ENCODE peak calls at places on chromosome 13, in four cellular contexts. J is NB4, H is mucosa of descending colon, N is IMR-90. M is an unnamed sample.

GRCh38 chr13:70623260-70623659 is 515.0 kb upstream of the KLHL1 start:
- DNase-seq in J (peak), H (no peak), N (peak), M (peak)

GRCh38 chr13:32125746-32126145 is 94.2 kb downstream of the FRY start:
- DNase-seq in J (peak), H (no peak), N (no peak), M (no peak)

GRCh38 chr13:63304497-63304896 is 1888.8 kb upstream of the PCDH20 start:
- DNase-seq in J (peak), H (no peak), N (no peak), M (no peak)

GRCh38 chr13:72186730-72187422 is 319.9 kb upstream of the DACH1 start:
- DNase-seq in J (no peak), H (no peak), N (no peak), M (no peak)

GRCh38 chr13:51524846-51525566 is 59.3 kb upstream of the WDFY2 start:
- DNase-seq in J (no peak), H (no peak), N (peak), M (peak)

GRCh38 chr13:108947551-108948030 is 318.2 kb downstream of the MYO16 start:
- DNase-seq in J (no peak), H (no peak), N (peak), M (peak)

GRCh38 chr13:44191504-44192171 is 182.0 kb upstream of the SERP2 start:
- DNase-seq in J (peak), H (no peak), N (peak), M (peak)

GRCh38 chr13:44117351-44117750 is 237.6 kb downstream of the LACC1 start:
- DNase-seq in J (peak), H (no peak), N (peak), M (peak)

GRCh38 chr13:48583859-48584311 is 51.0 kb upstream of the RCBTB2 start:
- DNase-seq in J (no peak), H (no peak), N (no peak), M (no peak)

GRCh38 chr13:59360916-59361315 is 802.8 kb downstream of the DIAPH3 start:
- DNase-seq in J (no peak), H (no peak), N (no peak), M (no peak)

GRCh38 chr13:93847162-93847561 is 620.6 kb downstream of the GPC6 start:
- DNase-seq in J (peak), H (no peak), N (peak), M (peak)

GRCh38 chr13:99307247-99307646 is at the start of gene GPR183:
- DNase-seq in J (peak), H (no peak), N (peak), M (peak)

GRCh38 chr13:40666905-40667621 is 622 bp upstream of the FOXO1 start:
- DNase-seq in J (peak), H (peak), N (no peak), M (no peak)

GRCh38 chr13:78228940-78229339 is 310.3 kb upstream of the EDNRB start:
- DNase-seq in J (no peak), H (no peak), N (no peak), M (peak)

GRCh38 chr13:69331245-69331644 is 776.4 kb upstream of the ATXN8OS start:
- DNase-seq in J (no peak), H (no peak), N (no peak), M (no peak)

GRCh38 chr13:57627663-57628062 is 3.9 kb upstream of the PCDH17 start:
- DNase-seq in J (peak), H (no peak), N (peak), M (peak)

GRCh38 chr13:23567792-23568480 is 2.3 kb upstream of the TNFRSF19 start:
- DNase-seq in J (no peak), H (no peak), N (no peak), M (no peak)

GRCh38 chr13:100887729-100888151 is 213.1 kb upstream of the TMTC4 start:
- DNase-seq in J (peak), H (no peak), N (peak), M (peak)

GRCh38 chr13:84192125-84192524 is 309.9 kb upstream of the SLITRK1 start:
- DNase-seq in J (peak), H (no peak), N (peak), M (peak)

GRCh38 chr13:106376411-106377112 is 158.9 kb downstream of the EFNB2 start:
- DNase-seq in J (peak), H (no peak), N (peak), M (peak)

GRCh38 chr13:88429862-88430261 is 758.7 kb downstream of the SLITRK5 start:
- DNase-seq in J (no peak), H (no peak), N (no peak), M (no peak)

M was measured in cardiac fibroblast.